ENCODE peak calls at places on chromosome 1, in seven cellular contexts. Y, I, L, W, X, G and P are unnamed samples.

GRCh38 chr1:224282140-224282539 is 47.8 kb downstream of the NVL start:
- DNase-seq in G (no peak), X (no peak), W (no peak), L (no peak), Y (no peak), I (no peak), P (no peak)

GRCh38 chr1:177077734-177078489 is 86.6 kb downstream of the ASTN1 start:
- DNase-seq in I (peak), Y (peak), G (no peak), X (no peak), L (no peak), W (no peak), P (no peak)

GRCh38 chr1:15402809-15403450 is 6.8 kb upstream of the EFHD2 start:
- DNase-seq in Y (no peak), G (no peak), L (no peak), I (no peak), X (no peak), W (no peak), P (no peak)

GRCh38 chr1:158145173-158145719 is 35.4 kb upstream of the CD1D start:
- DNase-seq in L (no peak), G (no peak), W (peak), X (no peak), I (peak), Y (peak), P (peak)

GRCh38 chr1:12549460-12550349 is 68.3 kb downstream of the DHRS3 start:
- DNase-seq in L (no peak), X (peak), W (peak), G (no peak), Y (peak), I (peak), P (peak)

GRCh38 chr1:48936436-48936835 is 159.7 kb upstream of the BEND5 start:
- DNase-seq in G (no peak), L (no peak), I (no peak), Y (no peak), W (no peak), X (no peak), P (no peak)

GRCh38 chr1:40004857-40005256 is 35.7 kb upstream of the CAP1 start:
- DNase-seq in I (no peak), Y (no peak), W (no peak), X (no peak), L (no peak), G (no peak), P (no peak)

GRCh38 chr1:238658766-238659165 is 727.6 kb upstream of the CHRM3 start:
- DNase-seq in G (no peak), W (no peak), L (no peak), I (no peak), X (no peak), Y (peak), P (peak)

GRCh38 chr1:16998589-16998988 is 13.1 kb downstream of the ATP13A2 start:
- DNase-seq in W (no peak), I (no peak), L (no peak), Y (no peak), G (no peak), X (no peak), P (no peak)